ENCODE peak calls at places on chromosomes 5 and 9, in five cellular contexts. U is H1, L is mesendoderm, G is H9, I is mesenchymal stem cell. S is an unnamed sample.

GRCh38 chr5:10391130-10391529 is 37.6 kb downstream of the MARCHF6 start:
- DNase-seq in U (no peak), L (no peak), G (no peak), I (no peak), S (no peak)

GRCh38 chr5:139696894-139697658 is 48.9 kb downstream of the CXXC5 start:
- DNase-seq in U (no peak), L (peak; percentile 96), G (peak; percentile 85), I (peak; percentile 97), S (peak; percentile 91)

GRCh38 chr9:92950359-92950955 is 3.1 kb downstream of the FGD3 start:
- DNase-seq in U (no peak), L (no peak), G (no peak), I (no peak), S (no peak)

GRCh38 chr9:136773386-136774044 is 9.2 kb upstream of the LCN15 start:
- DNase-seq in U (no peak), L (peak; percentile 80), G (peak; percentile 87), I (no peak), S (no peak)

GRCh38 chr9:130234340-130235260 is 31.0 kb upstream of the HMCN2 start:
- DNase-seq in U (no peak), L (no peak), G (no peak), I (peak; percentile 74), S (peak; percentile 72)

GRCh38 chr5:115471674-115472073 is 72.9 kb downstream of the FEM1C start:
- DNase-seq in U (no peak), L (no peak), G (no peak), I (no peak), S (no peak)

GRCh38 chr5:142181096-142181495 is 72.5 kb downstream of the NDFIP1 start:
- DNase-seq in U (no peak), L (no peak), G (no peak), I (no peak), S (no peak)

GRCh38 chr9:127714916-127715442 is 484 bp downstream of the PTRH1 start:
- DNase-seq in U (no peak), L (no peak), G (no peak), I (peak; percentile 22), S (no peak)

GRCh38 chr5:122112063-122112462 is 17.3 kb upstream of the ZNF474 start:
- DNase-seq in U (no peak), L (no peak), G (no peak), I (no peak), S (no peak)

DNA sequence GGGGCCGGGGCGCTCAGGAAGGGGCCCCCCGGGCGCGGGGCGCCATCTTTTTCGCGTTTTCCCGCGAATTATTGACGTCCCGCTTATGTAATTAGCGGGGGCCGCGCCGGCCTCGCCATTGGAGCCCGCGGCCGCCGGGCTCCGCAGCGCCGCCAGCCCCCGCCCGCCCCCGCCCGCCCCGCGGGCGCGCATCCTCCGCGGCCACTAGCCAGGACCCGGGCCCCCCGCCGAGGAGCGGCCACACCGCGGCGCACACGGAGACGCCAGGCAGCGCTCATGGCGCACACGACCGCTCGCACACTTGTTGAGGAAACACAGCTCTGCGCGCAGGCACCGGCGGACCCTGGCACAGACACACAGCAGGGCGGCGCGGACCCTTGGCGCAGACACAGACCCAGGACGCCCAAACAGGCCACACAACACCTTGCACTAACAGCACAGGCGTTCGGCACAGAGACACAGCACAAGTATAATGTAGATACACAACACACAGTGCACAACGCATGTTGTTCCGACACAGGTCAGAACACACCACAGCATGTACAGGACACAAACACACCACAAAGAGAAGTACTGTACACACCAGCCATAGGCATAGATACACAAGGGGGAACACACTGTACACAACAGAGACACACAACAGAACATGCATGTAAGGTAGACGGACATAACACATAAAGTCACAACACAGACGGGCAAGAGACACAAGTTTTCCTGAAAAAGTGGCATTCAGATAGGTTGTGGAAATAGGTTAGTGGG is 467 bp upstream of the PHF19 start:
- DNase-seq in U (no peak), L (no peak), G (peak; percentile 53), I (peak; percentile 68), S (peak; percentile 47)
- H3K18ac ChIP-seq in U (peak overlapping the region; percentile 93), L (no peak overlapping the region), G (peak overlapping the region; percentile 2), I (peak overlapping the region; percentile 12), S (peak overlapping the region; percentile 65)

GRCh38 chr5:98700730-98701129 is 72.7 kb upstream of the RGMB start:
- DNase-seq in U (no peak), L (no peak), G (no peak), I (no peak), S (no peak)
- H3K18ac ChIP-seq in U (no peak overlapping the region), L (no peak overlapping the region), G (no peak overlapping the region), I (no peak overlapping the region), S (no peak overlapping the region)

DNA sequence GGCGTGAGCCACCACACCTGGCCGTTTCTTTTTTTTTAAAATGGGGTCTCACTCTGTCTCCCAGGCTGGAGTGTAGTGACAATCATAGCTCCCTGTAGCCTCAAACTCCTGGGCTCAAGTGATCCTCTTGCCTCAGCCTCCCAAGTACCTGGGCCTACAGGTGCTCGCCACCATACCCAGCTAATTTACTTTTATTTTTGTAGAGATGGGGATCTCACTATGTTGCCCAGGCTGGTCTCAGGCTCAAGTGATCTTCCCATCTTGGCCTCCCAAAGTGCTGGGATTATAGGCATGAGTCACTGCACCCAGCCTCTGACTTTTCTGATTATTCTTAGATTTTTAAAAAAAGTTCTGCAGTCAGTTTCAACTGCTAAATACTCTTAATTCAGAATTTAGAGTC is 21.3 kb downstream of the RAI14 start:
- DNase-seq in U (no peak), L (no peak), G (no peak), I (no peak), S (no peak)
- H3K18ac ChIP-seq in U (no peak overlapping the region), L (no peak overlapping the region), G (no peak overlapping the region), I (no peak overlapping the region), S (no peak overlapping the region)

GRCh38 chr5:148011407-148012124 is 52.2 kb upstream of the SPINK5 start:
- DNase-seq in U (no peak), L (peak; percentile 70), G (no peak), I (peak; percentile 88), S (peak; percentile 9)

GRCh38 chr5:148014276-148014675 is 49.5 kb upstream of the SPINK5 start:
- DNase-seq in U (no peak), L (no peak), G (no peak), I (peak; percentile 28), S (no peak)

DNA sequence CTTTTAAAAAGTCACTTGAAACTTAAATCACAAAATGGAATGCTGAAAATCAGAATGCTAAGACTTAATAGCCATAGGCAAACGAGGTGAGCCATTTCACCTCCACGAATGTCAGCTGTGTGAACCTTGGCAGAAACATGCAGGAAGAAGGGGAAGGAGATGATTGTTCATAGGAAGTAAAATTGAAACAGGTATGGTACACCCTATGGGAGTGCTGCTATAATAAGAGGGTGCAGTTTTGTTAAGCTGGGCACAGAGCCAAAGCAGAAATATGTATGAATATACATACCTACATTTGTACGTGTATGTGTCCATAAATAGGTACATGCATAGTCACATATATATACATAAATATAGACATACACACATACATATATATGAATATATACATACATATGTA is 51.0 kb upstream of the SPINK5 start:
- DNase-seq in U (no peak), L (no peak), G (no peak), I (no peak), S (no peak)
- H3K18ac ChIP-seq in U (no peak overlapping the region), L (no peak overlapping the region), G (no peak overlapping the region), I (no peak overlapping the region), S (no peak overlapping the region)

GRCh38 chr5:173988554-173989431 is at the start of gene C5orf47:
- DNase-seq in U (no peak), L (no peak), G (no peak), I (no peak), S (no peak)
- H3K18ac ChIP-seq in U (no peak within 1 kb of the TSS), L (no peak within 1 kb of the TSS), G (no peak within 1 kb of the TSS), I (no peak within 1 kb of the TSS), S (no peak within 1 kb of the TSS)

GRCh38 chr9:135410831-135411473 is 68.6 kb upstream of the PPP1R26 start:
- DNase-seq in U (no peak), L (peak; percentile 21), G (peak; percentile 56), I (no peak), S (no peak)

GRCh38 chr9:135413086-135413375 is 66.6 kb upstream of the PPP1R26 start:
- DNase-seq in U (no peak), L (no peak), G (no peak), I (no peak), S (no peak)

GRCh38 chr9:135414293-135414692 is 65.3 kb upstream of the PPP1R26 start:
- DNase-seq in U (no peak), L (no peak), G (no peak), I (no peak), S (no peak)

GRCh38 chr9:135415586-135415985 is 64.0 kb upstream of the PPP1R26 start:
- DNase-seq in U (no peak), L (no peak), G (no peak), I (no peak), S (no peak)

GRCh38 chr9:135413461-135413860 is 66.1 kb upstream of the PPP1R26 start:
- DNase-seq in U (no peak), L (no peak), G (no peak), I (no peak), S (no peak)
- H3K18ac ChIP-seq in U (no peak overlapping the region), L (no peak overlapping the region), G (no peak overlapping the region), I (no peak overlapping the region), S (no peak overlapping the region)

DNA sequence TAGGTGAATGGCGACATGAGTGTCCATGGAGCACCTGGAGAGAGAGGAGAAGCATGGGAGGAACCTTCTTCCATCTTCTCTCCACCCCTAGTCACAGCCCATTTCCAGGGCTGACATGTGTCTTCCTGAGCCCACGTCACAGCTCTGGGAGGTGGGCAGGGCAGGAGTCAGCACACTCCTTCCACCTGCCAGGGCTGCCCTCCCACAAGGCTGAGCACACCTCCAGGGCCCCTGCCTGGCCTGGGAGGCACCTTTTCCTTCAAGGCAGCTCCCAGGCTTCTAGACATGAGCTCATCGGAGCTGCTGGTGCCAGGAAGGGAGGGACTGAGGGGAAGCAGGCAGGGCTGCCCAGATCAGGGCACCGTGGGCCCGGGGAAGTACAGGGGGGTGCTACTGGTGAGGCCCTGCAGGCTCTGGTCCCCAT is 13.6 kb upstream of the SYNPO start:
- DNase-seq in U (no peak), L (no peak), G (no peak), I (no peak), S (no peak)
- H3K18ac ChIP-seq in U (no peak overlapping the region), L (no peak overlapping the region), G (no peak overlapping the region), I (no peak overlapping the region), S (no peak overlapping the region)